ENCODE peak calls at places on chromosomes 1 and 21, in four cellular contexts. R is H9; J is CD8-positive, alpha-beta memory T cell; O is mucosa of descending colon. N is an unnamed sample.

GRCh38 chr1:1758692-1759455 is 19.4 kb downstream of the NADK start:
- DNase-seq in R (no peak), J (no peak), O (peak; percentile 96), N (peak; percentile 99)

GRCh38 chr1:217343907-217344306 is 287.0 kb downstream of the GPATCH2 start:
- DNase-seq in O (no peak), R (peak; percentile 43), J (no peak), N (no peak)

GRCh38 chr1:209483691-209484090 is 99.8 kb upstream of the CAMK1G start:
- DNase-seq in R (no peak), J (no peak), O (no peak), N (no peak)

GRCh38 chr1:247357062-247357780 is 25.6 kb upstream of the ZNF496 start:
- DNase-seq in O (peak; percentile 16), J (no peak), R (no peak), N (no peak)

GRCh38 chr1:218209351-218209861 is 75.7 kb upstream of the RRP15 start:
- DNase-seq in R (no peak), O (no peak), J (no peak), N (no peak)

GRCh38 chr1:40309374-40310128 is 7.5 kb downstream of the COL9A2 start:
- DNase-seq in O (no peak), J (no peak), R (no peak), N (no peak)

GRCh38 chr1:12244078-12244477 is 14.2 kb downstream of the VPS13D start:
- DNase-seq in J (no peak), O (no peak), R (no peak), N (no peak)

GRCh38 chr1:11999236-11999635 is 19.0 kb downstream of the MFN2 start:
- DNase-seq in O (no peak), R (no peak), J (no peak), N (no peak)

GRCh38 chr21:14414932-14415508 is 32.1 kb upstream of the HSPA13 start:
- DNase-seq in R (no peak), O (no peak), J (no peak), N (no peak)

GRCh38 chr21:24395320-24395933 is 1211.9 kb downstream of the MRPL39 start:
- DNase-seq in J (no peak), O (no peak), R (no peak), N (no peak)

GRCh38 chr1:208975456-208975855 is 608.1 kb upstream of the CAMK1G start:
- DNase-seq in R (no peak), J (no peak), O (no peak), N (no peak)

GRCh38 chr1:7520496-7520895 is 250.6 kb upstream of the VAMP3 start:
- DNase-seq in R (no peak), O (no peak), J (no peak), N (no peak)

GRCh38 chr1:151474711-151475110 is 15.4 kb upstream of the POGZ start:
- DNase-seq in O (no peak), J (no peak), R (no peak), N (no peak)

GRCh38 chr1:86356247-86356646 is 39.9 kb downstream of the ODF2L start:
- DNase-seq in R (no peak), J (no peak), O (no peak), N (no peak)

GRCh38 chr1:25804244-25804963 is 4.4 kb downstream of the SELENON start:
- DNase-seq in O (no peak), R (no peak), J (no peak), N (no peak)

GRCh38 chr1:162009501-162010174 is 14.0 kb downstream of the OLFML2B start:
- DNase-seq in O (no peak), J (no peak), R (no peak), N (no peak)

GRCh38 chr1:198153103-198153502 is 3.7 kb upstream of the NEK7 start:
- DNase-seq in R (no peak), J (no peak), O (no peak), N (no peak)

GRCh38 chr21:32073593-32073992 is 200.8 kb downstream of the HUNK start:
- DNase-seq in R (no peak), O (no peak), J (no peak), N (no peak)

GRCh38 chr1:235074335-235075120 is 54.1 kb downstream of the TOMM20 start:
- DNase-seq in O (peak; percentile 51), R (no peak), J (peak; percentile 6), N (peak; percentile 68)

GRCh38 chr1:177451191-177451590 is 280.4 kb downstream of the BRINP2 start:
- DNase-seq in J (no peak), R (no peak), O (peak; percentile 62), N (peak; percentile 32)

GRCh38 chr1:173295391-173295790 is 88.3 kb upstream of the TNFSF4 start:
- DNase-seq in O (no peak), J (no peak), R (no peak), N (no peak)

GRCh38 chr1:114033219-114033706 is 54.0 kb downstream of the OLFML3 start:
- DNase-seq in R (peak; percentile 72), J (no peak), O (peak; percentile 3), N (no peak)

N was measured in stomach.